ENCODE peak calls at places on chromosomes 6 and 20, in four cellular contexts. S, I, U and Y are unnamed samples. For H3K4me1, the result is how much of the 10 kb centered on the place peaks cover.

GRCh38 chr6:160030103-160030502 is 61.2 kb downstream of the IGF2R start:
- DNase-seq in U (peak), S (no peak), I (no peak), Y (peak)

GRCh38 chr6:71745525-71745924 is 140.8 kb upstream of the RIMS1 start:
- DNase-seq in S (no peak), U (no peak), I (no peak), Y (no peak)

GRCh38 chr6:90412538-90413369 is 116.1 kb upstream of the BACH2 start:
- DNase-seq in S (no peak), U (no peak), I (no peak), Y (no peak)

GRCh38 chr6:154242617-154243357 is 113.8 kb downstream of the IPCEF1 start:
- DNase-seq in S (no peak), U (no peak), I (no peak), Y (no peak)

GRCh38 chr20:63398744-63399514 is 37.8 kb upstream of the CHRNA4 start:
- DNase-seq in S (no peak), I (no peak), U (no peak), Y (no peak)

GRCh38 chr6:111080713-111081112 is 6.6 kb upstream of the SLC16A10 start:
- DNase-seq in S (no peak), U (no peak), I (no peak), Y (no peak)

GRCh38 chr6:11851405-11851804 is 72.8 kb upstream of the ADTRP start:
- DNase-seq in I (no peak), U (no peak), S (no peak), Y (no peak)

GRCh38 chr20:1335961-1336698 is 7.2 kb upstream of the SDCBP2 start:
- DNase-seq in I (no peak), S (no peak), U (no peak), Y (no peak)

GRCh38 chr6:2973656-2974055 is 2.3 kb upstream of the SERPINB6 start:
- DNase-seq in S (no peak), U (no peak), I (no peak), Y (no peak)

GRCh38 chr20:11724112-11724511 is 193.6 kb upstream of the BTBD3 start:
- DNase-seq in U (no peak), I (no peak), S (no peak), Y (no peak)

GRCh38 chr6:107318100-107318736 is 141.1 kb downstream of the PDSS2 start:
- DNase-seq in I (peak), U (peak), S (peak), Y (peak)

GRCh38 chr6:104884867-104885517 is 25.3 kb upstream of the HACE1 start:
- DNase-seq in S (no peak), U (no peak), I (no peak), Y (no peak)

GRCh38 chr20:22921595-22922421 is 113.3 kb upstream of the SSTR4 start:
- DNase-seq in U (no peak), S (no peak), I (no peak), Y (no peak)

GRCh38 chr6:12111271-12111670 is 99.2 kb downstream of the HIVEP1 start:
- DNase-seq in U (no peak), I (no peak), S (no peak), Y (no peak)

GRCh38 chr6:33570806-33571636 is 9.1 kb downstream of the BAK1 start:
- DNase-seq in I (peak), U (no peak), S (peak), Y (no peak)

GRCh38 chr6:71977860-71978259 is 91.5 kb downstream of the RIMS1 start:
- DNase-seq in I (no peak), U (no peak), S (no peak), Y (no peak)

GRCh38 chr6:56556751-56557540 is 85.7 kb downstream of the DST start:
- DNase-seq in U (no peak), S (no peak), I (no peak), Y (no peak)

GRCh38 chr6:117167520-117168271 is 97.7 kb upstream of the VGLL2 start:
- DNase-seq in S (no peak), U (no peak), I (no peak), Y (no peak)

GRCh38 chr6:103405321-103405720 is 1454.4 kb downstream of the HACE1 start:
- DNase-seq in I (no peak), S (no peak), U (no peak), Y (no peak)

GRCh38 chr6:29295181-29295585 is 6.3 kb upstream of the OR14J1 start:
- DNase-seq in S (no peak), I (no peak), U (no peak), Y (no peak)

GRCh38 chr6:146315321-146316254 is 228.0 kb upstream of the RAB32 start:
- DNase-seq in S (no peak), I (no peak), U (no peak), Y (no peak)

GRCh38 chr20:919491-919916 is 3.4 kb upstream of the ANGPT4 start:
- DNase-seq in U (no peak), I (no peak), S (no peak), Y (no peak)

GRCh38 chr6:12751694-12752304 is 35.2 kb downstream of the PHACTR1 start:
- DNase-seq in U (no peak), I (peak), S (no peak), Y (no peak)

GRCh38 chr6:73134588-73134987 is 90.7 kb downstream of the KHDC1L start:
- DNase-seq in I (peak), S (no peak), U (peak), Y (peak)

GRCh38 chr6:31576897-31577341 is 1.6 kb downstream of the TNF start:
- DNase-seq in U (no peak), I (no peak), S (no peak), Y (no peak)

GRCh38 chr6:77073410-77073760 is 389.9 kb downstream of the HTR1B start:
- DNase-seq in I (no peak), U (no peak), S (no peak), Y (no peak)

GRCh38 chr20:23585808-23586734 is 17.8 kb upstream of the CST9L start:
- DNase-seq in U (no peak), I (peak), S (no peak), Y (no peak)

GRCh38 chr6:163712981-163713380 is 298.5 kb downstream of the QKI start:
- DNase-seq in S (no peak), I (no peak), U (no peak), Y (no peak)

GRCh38 chr6:161444464-161444863 is 170.6 kb upstream of the AGPAT4 start:
- DNase-seq in I (no peak), U (no peak), S (no peak), Y (no peak)
- TF ChIP-seq SUZ12 in I (no peak), U (no peak), S (no peak), Y (no peak)

DNA sequence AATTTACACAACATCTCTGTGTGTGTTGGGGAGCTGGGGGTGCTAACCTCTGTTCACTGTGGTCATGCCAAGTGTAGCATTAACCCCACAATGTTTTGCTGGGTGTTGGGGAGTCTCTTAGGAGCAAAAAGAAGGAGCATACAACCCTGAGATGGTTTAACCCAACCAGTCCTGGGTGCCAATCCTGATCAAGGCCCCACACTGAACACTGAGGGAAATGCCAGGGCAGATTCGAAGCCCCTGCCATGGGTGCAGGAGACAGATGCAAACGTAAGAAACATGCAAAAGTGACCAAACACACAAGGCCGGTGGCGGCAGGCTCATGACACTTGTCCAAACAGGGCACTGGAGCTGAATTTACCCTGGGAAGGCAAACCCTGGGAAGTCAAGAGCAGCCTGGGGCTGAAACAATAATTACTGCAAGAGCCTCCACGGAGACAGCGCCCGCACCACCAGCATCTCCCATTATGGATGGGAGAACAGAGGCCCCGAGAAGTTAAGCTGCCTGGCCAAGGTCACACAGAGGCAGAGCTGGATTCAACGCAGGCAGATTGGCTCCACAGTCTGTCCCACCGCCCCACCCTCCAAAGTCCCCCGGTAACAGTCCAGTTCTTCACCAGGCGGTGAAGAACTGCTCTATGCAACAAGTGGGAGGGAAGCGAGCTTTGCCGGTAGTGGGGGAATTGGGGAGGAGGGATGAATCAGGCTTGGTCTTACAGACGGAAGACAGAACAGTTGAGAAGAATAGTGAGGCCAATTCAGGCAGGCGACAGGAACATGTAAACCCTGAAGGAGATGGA is 8.5 kb downstream of the ACSS1 start:
- DNase-seq in U (no peak), S (no peak), I (no peak), Y (no peak)
- H3K4me3 ChIP-seq in U (no peak), S (no peak), I (no peak), Y (no peak)

GRCh38 chr6:137871299-137871698 is 4.2 kb downstream of the TNFAIP3 start:
- DNase-seq in S (no peak), U (no peak), I (no peak), Y (no peak)

GRCh38 chr6:137875606-137876005 is 8.5 kb downstream of the TNFAIP3 start:
- DNase-seq in U (no peak), S (no peak), I (no peak), Y (no peak)

GRCh38 chr6:137874204-137875001 is 7.3 kb downstream of the TNFAIP3 start:
- DNase-seq in S (no peak), I (no peak), U (no peak), Y (no peak)

GRCh38 chr6:137872071-137872470 is 5.0 kb downstream of the TNFAIP3 start:
- DNase-seq in I (no peak), S (no peak), U (no peak), Y (no peak)

DNA sequence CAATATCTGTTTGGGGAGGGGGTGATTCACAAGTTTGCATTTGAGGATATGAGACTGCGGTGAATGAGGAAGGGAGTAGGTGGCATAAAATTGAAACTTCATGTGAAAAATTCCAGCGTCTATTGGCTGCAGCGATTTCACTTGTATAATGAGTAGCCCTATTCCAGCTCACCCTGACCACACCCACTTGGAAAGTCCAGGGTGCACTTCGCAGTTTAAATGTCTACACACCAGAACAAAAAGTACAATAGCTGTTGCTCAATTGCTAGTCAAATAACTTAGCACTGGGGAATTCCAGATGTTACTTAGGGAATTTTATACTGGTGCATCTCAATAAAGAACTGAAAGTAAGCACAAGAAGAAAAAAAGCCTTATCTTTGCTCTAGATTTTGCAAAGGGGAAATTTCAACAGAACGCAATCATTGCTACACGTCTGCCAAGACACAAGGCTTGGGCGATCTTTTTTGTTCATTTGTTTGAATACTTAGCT is 6.3 kb downstream of the TNFAIP3 start:
- DNase-seq in I (peak), U (no peak), S (peak), Y (no peak)
- H3K4me1 ChIP-seq in I (half or more), U (under half), S (under half), Y (under half)

GRCh38 chr20:38727602-38728236 is 3.4 kb downstream of the SLC32A1 start:
- DNase-seq in U (no peak), S (no peak), I (no peak), Y (no peak)

GRCh38 chr20:38726849-38727601 is 2.7 kb downstream of the SLC32A1 start:
- DNase-seq in S (no peak), I (peak), U (no peak), Y (peak)

GRCh38 chr20:38725458-38725958 is 1.2 kb downstream of the SLC32A1 start:
- DNase-seq in I (no peak), S (no peak), U (no peak), Y (no peak)

GRCh38 chr20:38724603-38725457 is 544 bp downstream of the SLC32A1 start:
- DNase-seq in S (no peak), I (no peak), U (no peak), Y (no peak)

DNA sequence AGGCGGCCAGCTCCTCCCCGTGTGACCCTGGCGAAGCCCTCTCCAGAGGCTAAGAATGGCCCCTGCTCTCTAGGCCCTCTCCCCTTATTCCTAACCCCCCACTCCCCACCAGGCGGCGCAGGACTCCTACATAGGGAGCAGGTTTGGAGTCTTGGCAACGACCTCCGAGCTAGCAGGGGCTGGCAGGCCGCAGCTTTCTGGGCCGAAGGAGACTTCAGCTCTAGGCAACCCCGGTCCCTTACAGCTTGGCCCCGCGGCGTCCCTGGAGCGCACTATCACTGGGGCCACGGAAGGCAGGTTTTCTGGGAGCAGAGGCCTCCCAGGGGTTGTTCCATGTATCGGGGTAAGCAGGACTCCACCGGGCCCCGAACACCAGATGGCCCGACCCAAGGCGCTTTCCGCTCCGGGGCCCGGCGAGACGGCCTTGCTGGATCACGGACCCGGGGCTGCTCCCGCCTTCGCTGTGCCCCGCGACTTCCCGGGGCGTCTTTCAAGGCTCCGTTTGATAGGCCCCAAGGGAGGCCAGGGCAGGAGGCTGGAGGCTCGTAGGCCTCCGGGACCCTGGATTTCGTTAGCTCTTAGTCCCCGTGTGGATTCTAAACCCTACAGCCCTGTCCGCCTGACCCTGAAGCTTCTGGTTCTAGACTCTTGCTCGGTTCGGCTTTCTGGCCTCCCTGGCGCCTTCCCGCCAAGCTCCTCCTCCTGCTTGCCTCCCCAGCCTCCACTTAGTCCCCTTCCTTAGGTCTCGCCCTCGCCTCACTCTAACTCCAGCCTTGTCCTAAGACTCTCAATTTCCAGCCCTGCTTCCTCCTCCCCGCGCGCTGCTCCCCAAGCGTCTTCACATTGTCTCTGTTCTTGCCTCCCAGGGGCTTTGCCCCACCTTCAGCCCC is 1.9 kb downstream of the SLC32A1 start:
- DNase-seq in U (no peak), I (peak), S (no peak), Y (peak)
- TF ChIP-seq SUZ12 in U (peak), I (no peak), S (peak), Y (peak)

GRCh38 chr6:157530724-157531168 is 149.8 kb downstream of the ZDHHC14 start:
- DNase-seq in I (no peak), S (no peak), U (no peak), Y (no peak)
- H3K4me3 ChIP-seq in I (peak), S (no peak), U (no peak), Y (no peak)

GRCh38 chr20:48750376-48750775 is 77.4 kb downstream of the PREX1 start:
- DNase-seq in S (no peak), I (no peak), U (no peak), Y (no peak)

GRCh38 chr20:48749437-48749836 is 78.4 kb downstream of the PREX1 start:
- DNase-seq in U (no peak), S (no peak), I (no peak), Y (no peak)

GRCh38 chr20:48748556-48748955 is 79.2 kb downstream of the PREX1 start:
- DNase-seq in I (no peak), U (no peak), S (no peak), Y (no peak)

GRCh38 chr20:48745330-48745729 is 82.5 kb downstream of the PREX1 start:
- DNase-seq in S (no peak), U (no peak), I (no peak), Y (no peak)

GRCh38 chr20:48747840-48748416 is 79.9 kb downstream of the PREX1 start:
- DNase-seq in U (no peak), I (no peak), S (no peak), Y (no peak)
- H3K4me1 ChIP-seq in U (under half), I (under half), S (under half), Y (under half)